ENCODE peak calls at places on chromosomes 2 and 18, in six cellular contexts. W is activated CD8-positive, alpha-beta memory T cell treated with anti-CD3 and anti-CD28 coated beads for 48 hours; H is left ventricle myocardium superior; J is progenitor cell of endocrine pancreas; R is body of pancreas; Q is RWPE1. A is an unnamed sample.

GRCh38 chr2:174035981-174036742 is 71.0 kb upstream of the SP3 start:
- DNase-seq in R (no peak), W (no peak), H (no peak), Q (no peak), J (no peak), A (no peak)

GRCh38 chr18:43661570-43661969 is 384.3 kb upstream of the SYT4 start:
- DNase-seq in W (no peak), R (peak), J (no peak), Q (peak), H (no peak), A (no peak)

GRCh38 chr2:205709319-205709718 is 27.0 kb downstream of the NRP2 start:
- DNase-seq in R (peak), J (no peak), H (no peak), W (no peak), Q (no peak), A (no peak)

GRCh38 chr2:32436150-32436549 is 79.3 kb downstream of the BIRC6 start:
- DNase-seq in W (no peak), R (no peak), Q (no peak), J (no peak), H (no peak), A (no peak)

GRCh38 chr2:38487852-38488251 is 110.8 kb upstream of the ATL2 start:
- DNase-seq in Q (no peak), H (no peak), R (no peak), W (no peak), J (no peak), A (no peak)

GRCh38 chr18:2050016-2050415 is 521.3 kb downstream of the METTL4 start:
- DNase-seq in H (no peak), J (no peak), W (no peak), R (no peak), Q (no peak), A (no peak)

GRCh38 chr2:10932345-10933151 is 20.8 kb downstream of the KCNF1 start:
- DNase-seq in W (no peak), Q (no peak), H (no peak), J (no peak), R (no peak), A (no peak)

GRCh38 chr2:28951910-28952805 is 28.9 kb upstream of the TOGARAM2 start:
- DNase-seq in R (peak), J (no peak), W (no peak), H (no peak), Q (no peak), A (no peak)

GRCh38 chr2:46547223-46548102 is 68.1 kb downstream of the TMEM247 start:
- DNase-seq in Q (no peak), R (no peak), W (no peak), J (no peak), H (peak), A (peak)

GRCh38 chr2:196131384-196131861 is 40.0 kb downstream of the STK17B start:
- DNase-seq in R (no peak), J (no peak), H (no peak), W (no peak), Q (no peak), A (peak)

GRCh38 chr2:7324706-7325105 is 407.5 kb downstream of the RNF144A start:
- DNase-seq in Q (no peak), J (no peak), H (no peak), R (no peak), W (no peak), A (no peak)

GRCh38 chr2:5164806-5165525 is 527.2 kb upstream of the SOX11 start:
- DNase-seq in Q (peak), J (no peak), W (no peak), H (no peak), R (no peak), A (no peak)

GRCh38 chr2:104690255-104690999 is 163.5 kb upstream of the POU3F3 start:
- DNase-seq in W (no peak), Q (no peak), J (no peak), R (no peak), H (no peak), A (no peak)

GRCh38 chr2:112480540-112481049 is 1.4 kb upstream of the TTL start:
- DNase-seq in W (no peak), H (no peak), J (no peak), Q (no peak), R (peak), A (peak)

GRCh38 chr2:16288371-16289112 is 348.2 kb downstream of the MYCN start:
- DNase-seq in R (no peak), J (no peak), H (no peak), Q (no peak), W (no peak), A (no peak)

GRCh38 chr2:173307287-173307686 is 47.4 kb upstream of the CDCA7 start:
- DNase-seq in Q (no peak), J (no peak), H (no peak), W (no peak), R (no peak), A (no peak)

GRCh38 chr2:240635116-240635997 is 10.1 kb downstream of the GPR35 start:
- DNase-seq in J (no peak), Q (no peak), W (no peak), H (no peak), R (no peak), A (no peak)

GRCh38 chr2:109209412-109209811 is 80.4 kb downstream of the SH3RF3 start:
- DNase-seq in R (no peak), Q (peak), W (no peak), J (no peak), H (no peak), A (no peak)

GRCh38 chr2:68318686-68319396 is 908 bp downstream of the CNRIP1 start:
- DNase-seq in W (no peak), R (no peak), Q (no peak), J (no peak), H (peak), A (peak)

GRCh38 chr2:215423234-215423633 is 12.6 kb downstream of the FN1 start:
- DNase-seq in Q (no peak), J (no peak), W (no peak), R (no peak), H (no peak), A (no peak)

GRCh38 chr2:237870754-237871651 is 11.6 kb downstream of the RAMP1 start:
- DNase-seq in Q (no peak), R (no peak), W (no peak), J (no peak), H (no peak), A (no peak)

GRCh38 chr2:105582952-105583660 is 161.6 kb upstream of the NCK2 start:
- DNase-seq in H (no peak), W (no peak), R (peak), J (no peak), Q (no peak), A (peak)

GRCh38 chr2:20528713-20529112 is 81.8 kb downstream of the RHOB start:
- DNase-seq in W (no peak), J (no peak), Q (no peak), R (no peak), H (no peak), A (no peak)

GRCh38 chr2:128016620-128017019 is 11.2 kb downstream of the SAP130 start:
- DNase-seq in R (no peak), Q (no peak), H (no peak), W (no peak), J (no peak), A (no peak)

GRCh38 chr2:30149976-30150375 is 3.2 kb downstream of the YPEL5 start:
- DNase-seq in H (no peak), W (no peak), Q (no peak), J (no peak), R (no peak), A (no peak)

GRCh38 chr18:74493689-74494088 is 2.5 kb upstream of the CNDP2 start:
- DNase-seq in H (no peak), W (no peak), J (no peak), R (peak), Q (no peak), A (peak)

GRCh38 chr18:50614838-50615237 is 55.0 kb downstream of the MAPK4 start:
- DNase-seq in W (no peak), H (peak), Q (peak), J (no peak), R (peak), A (no peak)

GRCh38 chr2:150859872-150860271 is 372.4 kb upstream of the RND3 start:
- DNase-seq in Q (no peak), H (no peak), J (no peak), R (no peak), W (no peak), A (no peak)

GRCh38 chr2:127820080-127820668 is 9.2 kb upstream of the WDR33 start:
- DNase-seq in J (no peak), H (no peak), W (no peak), Q (no peak), R (no peak), A (no peak)

GRCh38 chr18:48667276-48668254 is 128.7 kb downstream of the CTIF start:
- DNase-seq in R (no peak), H (no peak), Q (no peak), J (no peak), W (no peak), A (no peak)

GRCh38 chr2:1749489-1749748 is 5.1 kb upstream of the PXDN start:
- DNase-seq in Q (no peak), R (no peak), J (no peak), H (no peak), W (no peak), A (peak)

GRCh38 chr2:73267008-73267407 is 17.3 kb downstream of the FBXO41 start:
- DNase-seq in R (no peak), J (no peak), W (no peak), H (no peak), Q (no peak), A (no peak)

GRCh38 chr2:106337963-106338515 is 130.2 kb downstream of the RGPD3 start:
- DNase-seq in R (no peak), W (no peak), J (no peak), H (no peak), Q (no peak), A (no peak)